ENCODE peak calls at places on chromosomes 16 and 17, in six cellular contexts. K is PC-3; R is OCI-LY7; W is GM13977; I is CD4-positive, alpha-beta T cell; N is heart right ventricle. A is an unnamed sample.

GRCh38 chr17:2770129-2770528 is 20.7 kb upstream of the CCDC92B start:
- DNase-seq in I (no peak), R (no peak), K (no peak), W (no peak), N (no peak), A (no peak)

GRCh38 chr17:68060336-68060735 is 24.8 kb downstream of the KPNA2 start:
- DNase-seq in W (peak), K (no peak), N (no peak), I (no peak), R (no peak), A (no peak)

GRCh38 chr17:57636985-57637667 is 108.0 kb downstream of the CCDC182 start:
- DNase-seq in K (peak), I (no peak), N (no peak), W (no peak), R (peak), A (no peak)

GRCh38 chr17:65013613-65014391 is 42.7 kb downstream of the GNA13 start:
- DNase-seq in I (no peak), K (peak), R (no peak), N (no peak), W (peak), A (no peak)

GRCh38 chr16:67269766-67270165 is 9.6 kb upstream of the PLEKHG4 start:
- DNase-seq in N (no peak), R (no peak), W (no peak), K (no peak), I (no peak), A (no peak)

GRCh38 chr17:48567209-48567608 is 10.9 kb downstream of the HOXB4 start:
- DNase-seq in N (no peak), K (no peak), W (no peak), R (no peak), I (no peak), A (no peak)

GRCh38 chr16:54712866-54713265 is 217.8 kb upstream of the IRX5 start:
- DNase-seq in I (no peak), R (no peak), N (no peak), K (no peak), W (no peak), A (no peak)

GRCh38 chr16:10694830-10695229 is at the start of gene TEKT5:
- DNase-seq in K (no peak), N (no peak), I (no peak), W (no peak), R (no peak), A (no peak)

GRCh38 chr17:80991645-80992076 is at the start of gene CHMP6:
- DNase-seq in W (peak), I (peak), R (peak), K (peak), N (peak), A (peak)
- TF ChIP-seq CTCF in W (no peak), I (no peak), R (no peak), K (no peak), N (no peak), A (peak)

DNA sequence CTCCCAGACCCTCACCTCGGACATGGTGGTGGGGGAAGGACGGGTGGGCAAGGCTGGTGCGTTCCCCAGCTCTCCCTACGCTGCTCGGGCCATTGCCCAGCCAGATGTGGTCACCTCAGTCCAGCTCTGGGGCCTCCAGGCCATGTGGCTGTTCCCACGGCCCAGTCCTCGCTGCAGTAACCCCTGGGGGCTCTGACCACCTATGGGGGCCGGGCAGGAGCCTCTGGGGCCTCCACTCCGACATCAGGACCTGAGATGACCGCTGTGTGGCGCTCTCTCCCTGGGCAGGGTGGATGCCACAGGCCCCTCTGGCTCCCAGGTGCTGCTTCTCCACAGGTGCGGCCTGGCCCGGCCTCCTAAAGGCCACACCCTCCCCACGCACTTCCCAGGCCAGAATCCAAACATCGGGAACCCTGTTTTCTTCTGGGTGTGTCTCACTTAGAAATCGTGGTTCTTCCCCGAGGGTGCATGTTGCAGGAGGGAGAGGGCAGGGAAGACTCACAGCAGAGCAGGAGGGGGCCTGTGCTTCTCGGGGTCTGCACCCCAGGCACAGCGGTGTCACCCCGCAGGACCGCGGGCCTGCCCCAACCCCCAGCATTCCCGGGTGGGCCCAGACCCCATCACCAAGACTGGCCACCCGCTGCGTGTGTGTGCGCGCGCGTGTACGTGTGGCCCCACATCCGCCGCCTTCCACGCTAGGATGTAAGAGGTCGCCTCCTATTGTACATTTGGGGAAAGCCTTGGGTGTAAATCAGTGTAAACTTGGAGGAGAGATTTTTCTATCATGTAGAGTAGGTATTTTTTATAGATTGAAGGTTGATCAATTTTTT is 5.9 kb upstream of the CAPN15 start:
- DNase-seq in N (no peak), I (no peak), R (no peak), W (no peak), K (no peak), A (no peak)
- TF ChIP-seq CTCF in N (no peak), I (no peak), R (no peak), W (no peak), K (peak), A (no peak)

DNA sequence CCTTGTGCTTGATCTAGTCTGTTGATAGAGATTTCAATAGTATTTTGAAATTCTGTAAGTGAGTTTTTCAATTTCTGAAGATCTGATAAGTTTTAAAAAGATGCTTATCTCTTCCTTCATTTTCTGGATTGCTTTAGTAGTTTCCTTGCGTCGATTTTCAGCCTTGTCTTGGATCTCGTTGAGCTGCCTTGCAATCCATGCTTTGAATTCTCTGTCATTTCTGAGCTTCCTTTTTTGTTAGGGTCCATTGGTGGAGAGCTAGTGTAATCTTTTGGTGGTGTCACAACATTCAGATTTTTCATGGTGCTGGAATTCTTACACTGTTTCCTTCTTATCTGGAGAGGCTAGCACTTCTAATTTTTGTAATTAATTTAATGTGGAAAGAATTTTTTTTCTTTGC is 61.1 kb downstream of the SLFN11 start:
- DNase-seq in W (no peak), R (no peak), K (no peak), I (no peak), N (no peak), A (no peak)
- TF ChIP-seq CTCF in W (no peak), R (no peak), K (no peak), I (no peak), N (no peak), A (no peak)

DNA sequence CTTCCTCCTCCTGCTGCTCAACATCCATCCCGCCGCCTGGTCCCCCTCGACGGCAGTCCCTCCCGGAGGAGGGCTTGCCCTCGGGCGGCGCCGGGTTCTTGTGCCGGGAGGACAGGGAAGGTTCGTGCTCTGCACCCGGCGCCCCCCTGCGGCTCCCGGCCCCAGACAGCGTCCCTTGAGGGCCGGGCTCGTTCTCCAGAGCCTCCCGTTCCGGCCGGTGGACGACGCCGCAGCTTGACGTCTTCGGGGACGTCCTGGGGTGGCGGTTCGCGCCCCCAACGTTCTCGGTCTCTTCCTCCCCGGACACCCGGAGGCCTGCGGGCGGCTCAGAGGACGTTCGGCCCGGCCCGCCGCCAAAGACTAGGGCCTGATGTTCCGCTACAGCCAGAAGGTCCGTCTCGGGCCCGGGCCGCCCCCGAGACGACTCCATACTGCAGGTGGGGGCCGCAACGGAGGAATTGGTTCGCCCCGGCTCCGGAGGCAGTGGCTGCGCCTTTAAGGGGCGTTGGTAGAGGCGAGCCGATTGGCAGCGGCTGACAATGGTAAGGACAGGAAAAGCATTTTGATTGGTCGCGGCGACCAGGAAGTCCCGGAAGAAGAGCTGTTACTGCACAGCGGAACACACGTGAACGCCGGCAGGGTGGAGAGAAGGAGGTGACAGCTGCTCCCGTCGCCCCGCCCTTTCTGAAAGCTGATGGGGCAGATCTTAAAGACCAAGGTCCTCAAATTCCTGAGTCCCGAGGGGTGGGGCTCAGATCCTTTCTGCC is at the start of gene BORCS6:
- DNase-seq in I (peak), R (peak), K (peak), N (peak), W (peak), A (peak)
- TF ChIP-seq CTCF in I (no peak), R (peak), K (peak), N (peak), W (peak), A (no peak)

GRCh38 chr17:15263206-15263579 is 1.9 kb downstream of the PMP22 start:
- DNase-seq in R (no peak), N (peak), K (peak), I (no peak), W (no peak), A (peak)

GRCh38 chr17:15262291-15263205 is 2.6 kb downstream of the PMP22 start:
- DNase-seq in R (no peak), I (no peak), W (no peak), N (peak), K (peak), A (peak)

GRCh38 chr17:15260376-15261062 is 4.6 kb downstream of the PMP22 start:
- DNase-seq in W (peak), K (peak), I (peak), R (no peak), N (peak), A (peak)

GRCh38 chr17:15261818-15262290 is 3.3 kb downstream of the PMP22 start:
- DNase-seq in N (peak), K (peak), I (no peak), R (no peak), W (no peak), A (peak)

GRCh38 chr17:15261063-15261817 is 3.9 kb downstream of the PMP22 start:
- DNase-seq in I (no peak), K (peak), R (no peak), W (peak), N (peak), A (peak)
- TF ChIP-seq CTCF in I (no peak), K (no peak), R (no peak), W (no peak), N (peak), A (peak)